ENCODE peak calls at places on chromosomes 13 and 19, in four cellular contexts. P is endothelial cell, U is PC-3, C is natural killer cell. M is an unnamed sample.

GRCh38 chr19:39341122-39341719 is 1.0 kb upstream of the SAMD4B start:
- DNase-seq in U (peak), P (peak), C (no peak), M (no peak)

GRCh38 chr13:75399168-75399878 is 82.6 kb downstream of the TBC1D4 start:
- DNase-seq in C (no peak), P (no peak), U (no peak), M (no peak)

GRCh38 chr13:52459668-52460067 is 4.4 kb downstream of the CKAP2 start:
- DNase-seq in C (no peak), P (no peak), U (peak), M (no peak)

GRCh38 chr19:35539314-35539713 is 6.1 kb downstream of the GAPDHS start:
- DNase-seq in U (no peak), C (no peak), P (no peak), M (no peak)

GRCh38 chr19:40357655-40358054 is 9.2 kb downstream of the PLD3 start:
- DNase-seq in U (no peak), C (no peak), P (no peak), M (no peak)

GRCh38 chr19:3507371-3508120 is 1.4 kb downstream of the FZR1 start:
- DNase-seq in C (no peak), P (no peak), U (peak), M (no peak)

GRCh38 chr19:9052894-9053293 is 34.0 kb upstream of the OR1M1 start:
- DNase-seq in C (no peak), P (no peak), U (no peak), M (no peak)

GRCh38 chr13:78601124-78601885 is 2.0 kb downstream of the POU4F1 start:
- DNase-seq in C (no peak), P (no peak), U (no peak), M (no peak)

GRCh38 chr19:3132971-3133792 is 2.7 kb upstream of the GNA15 start:
- DNase-seq in C (peak), P (no peak), U (no peak), M (peak)

GRCh38 chr19:15390814-15391213 is 11.2 kb upstream of the AKAP8 start:
- DNase-seq in U (no peak), P (no peak), C (no peak), M (no peak)

GRCh38 chr19:4867534-4868285 is at the start of gene PLIN3:
- DNase-seq in U (peak), P (peak), C (peak), M (peak)

GRCh38 chr13:42740753-42741152 is 40.6 kb upstream of the FAM216B start:
- DNase-seq in C (no peak), U (peak), P (no peak), M (no peak)

GRCh38 chr13:93480553-93481106 is 254.0 kb downstream of the GPC6 start:
- DNase-seq in C (no peak), U (peak), P (no peak), M (no peak)

GRCh38 chr13:73138276-73138950 is 79.6 kb downstream of the KLF5 start:
- DNase-seq in C (no peak), P (no peak), U (peak), M (no peak)

GRCh38 chr13:64909184-64909583 is 2321.0 kb downstream of the PCDH9 start:
- DNase-seq in P (no peak), U (no peak), C (no peak), M (no peak)

GRCh38 chr13:33322965-33323668 is 37.6 kb upstream of the STARD13 start:
- DNase-seq in P (no peak), U (no peak), C (no peak), M (no peak)

GRCh38 chr19:33431986-33432385 is 58.5 kb downstream of the CEBPG start:
- DNase-seq in U (no peak), C (no peak), P (no peak), M (no peak)

GRCh38 chr19:1767464-1767933 is 14.2 kb downstream of the ONECUT3 start:
- DNase-seq in P (peak), C (peak), U (peak), M (peak)

GRCh38 chr19:44142014-44142523 is 715 bp downstream of the ZNF234 start:
- DNase-seq in U (peak), P (peak), C (no peak), M (no peak)

GRCh38 chr13:94968757-94969086 is 256.4 kb upstream of the SOX21 start:
- DNase-seq in C (no peak), U (no peak), P (no peak), M (no peak)

GRCh38 chr13:94972262-94972661 is 259.9 kb upstream of the SOX21 start:
- DNase-seq in U (no peak), C (no peak), P (no peak), M (no peak)

GRCh38 chr13:94966380-94966779 is 254.0 kb upstream of the SOX21 start:
- DNase-seq in P (no peak), C (no peak), U (no peak), M (no peak)

GRCh38 chr13:94967183-94968039 is 255.1 kb upstream of the SOX21 start:
- DNase-seq in U (peak), C (no peak), P (peak), M (no peak)

DNA sequence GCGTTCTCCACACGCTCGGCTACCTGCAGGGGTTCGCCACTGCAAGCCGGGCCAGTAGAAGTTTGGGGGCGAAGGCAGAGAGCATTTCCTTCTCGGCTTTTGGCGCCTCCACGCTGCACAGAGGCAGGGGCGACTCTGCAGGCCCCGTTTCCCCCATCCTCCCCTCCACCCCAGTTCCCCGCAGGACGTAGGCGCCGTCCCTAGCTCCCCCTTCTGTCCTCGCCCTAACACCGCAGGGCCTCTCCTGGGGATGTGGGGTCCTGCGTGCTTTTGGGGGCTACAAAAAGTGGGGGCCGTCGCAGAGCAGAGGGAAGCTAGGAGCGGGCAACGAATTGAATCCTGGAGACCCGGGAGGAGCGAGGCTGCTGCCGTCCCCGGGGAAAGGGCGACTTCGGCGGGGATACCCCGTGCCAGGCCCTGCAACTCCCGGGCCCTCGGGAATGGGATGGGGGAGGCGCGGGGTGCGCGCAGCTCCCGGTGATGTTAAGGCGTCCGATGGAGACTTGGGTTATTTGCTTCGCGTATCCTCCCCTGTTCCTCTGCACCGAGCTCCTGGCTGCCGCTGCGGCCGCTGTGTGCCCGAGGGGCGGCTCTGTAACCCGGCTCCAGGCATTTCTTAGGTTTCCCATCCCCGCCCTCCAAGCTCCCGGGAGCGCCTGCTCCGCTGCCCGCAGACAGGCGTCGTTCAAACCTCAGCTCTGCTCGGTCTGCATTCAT is 255.9 kb upstream of the SOX21 start:
- DNase-seq in C (no peak), U (no peak), P (peak), M (no peak)
- TF ChIP-seq CTCF in C (no peak), U (no peak), P (no peak), M (no peak)

DNA sequence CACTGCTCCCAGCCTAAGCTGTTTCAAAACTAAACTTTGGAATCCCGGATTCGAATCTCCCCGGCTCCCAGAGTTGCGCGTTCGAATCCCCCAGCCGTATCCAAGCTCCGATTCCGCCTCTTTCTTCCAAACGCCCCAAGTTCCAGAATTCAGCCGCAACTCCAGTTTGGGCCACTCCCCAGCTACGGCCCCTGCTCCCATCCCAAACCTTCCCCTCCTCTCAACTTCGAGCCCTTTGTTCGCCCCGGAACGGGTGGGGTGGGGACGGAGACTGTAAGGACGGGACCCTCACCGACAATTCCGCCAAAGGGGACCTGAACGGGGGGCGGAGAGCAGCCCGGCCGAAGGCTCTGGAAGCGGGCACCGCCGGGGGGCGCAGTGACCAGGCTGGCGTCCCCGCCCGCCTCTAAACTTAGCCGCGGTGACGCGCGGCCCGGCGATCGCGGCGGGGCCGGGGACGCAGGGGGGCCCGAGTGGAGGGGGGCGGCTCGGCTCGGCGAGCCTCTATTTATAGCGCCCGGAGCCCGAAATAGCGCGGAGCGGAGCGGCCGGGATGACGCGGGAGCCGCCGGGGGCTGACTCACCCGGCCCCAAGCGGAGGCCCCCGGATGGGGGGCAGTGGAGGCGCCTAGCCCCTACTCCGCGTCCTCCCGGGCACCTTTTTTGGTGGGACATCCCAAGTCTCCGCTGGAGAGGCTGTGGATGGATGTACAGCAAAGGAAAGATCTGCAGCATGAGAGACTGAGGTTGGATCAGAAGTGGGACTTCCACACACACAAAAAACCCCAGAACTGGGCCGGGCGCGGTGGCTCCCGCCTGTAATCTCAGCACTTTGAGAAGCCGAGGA is 4.9 kb upstream of the ERCC1 start:
- DNase-seq in P (peak), C (peak), U (peak), M (no peak)
- TF ChIP-seq CTCF in P (peak), C (peak), U (peak), M (no peak)

GRCh38 chr19:46407891-46408426 is 5.4 kb downstream of the CCDC8 start:
- DNase-seq in C (no peak), U (no peak), P (no peak), M (no peak)

GRCh38 chr19:46408611-46409039 is 4.7 kb downstream of the CCDC8 start:
- DNase-seq in C (no peak), P (no peak), U (no peak), M (no peak)

GRCh38 chr19:46404039-46404883 is 9.1 kb downstream of the CCDC8 start:
- DNase-seq in C (no peak), U (peak), P (peak), M (no peak)

GRCh38 chr19:46402725-46403124 is 10.6 kb downstream of the CCDC8 start:
- DNase-seq in U (no peak), C (no peak), P (no peak), M (no peak)

GRCh38 chr19:46404884-46405658 is 8.3 kb downstream of the CCDC8 start:
- DNase-seq in U (peak), P (no peak), C (no peak), M (no peak)
- TF ChIP-seq CTCF in U (no peak), P (no peak), C (no peak), M (no peak)

GRCh38 chr13:98827449-98827848 is 75.0 kb upstream of the SLC15A1 start:
- DNase-seq in P (peak), C (no peak), U (no peak), M (no peak)
- TF ChIP-seq CTCF in P (no peak), C (no peak), U (no peak), M (no peak)

GRCh38 chr19:50290011-50290410 is 39.2 kb downstream of the KCNC3 start:
- DNase-seq in P (no peak), C (no peak), U (no peak), M (no peak)
- TF ChIP-seq CTCF in P (no peak), C (no peak), U (no peak), M (no peak)

GRCh38 chr13:113000575-113000974 is 31.6 kb downstream of the MCF2L start:
- DNase-seq in C (no peak), P (no peak), U (no peak), M (no peak)
- TF ChIP-seq CTCF in C (no peak), P (no peak), U (no peak), M (no peak)

DNA sequence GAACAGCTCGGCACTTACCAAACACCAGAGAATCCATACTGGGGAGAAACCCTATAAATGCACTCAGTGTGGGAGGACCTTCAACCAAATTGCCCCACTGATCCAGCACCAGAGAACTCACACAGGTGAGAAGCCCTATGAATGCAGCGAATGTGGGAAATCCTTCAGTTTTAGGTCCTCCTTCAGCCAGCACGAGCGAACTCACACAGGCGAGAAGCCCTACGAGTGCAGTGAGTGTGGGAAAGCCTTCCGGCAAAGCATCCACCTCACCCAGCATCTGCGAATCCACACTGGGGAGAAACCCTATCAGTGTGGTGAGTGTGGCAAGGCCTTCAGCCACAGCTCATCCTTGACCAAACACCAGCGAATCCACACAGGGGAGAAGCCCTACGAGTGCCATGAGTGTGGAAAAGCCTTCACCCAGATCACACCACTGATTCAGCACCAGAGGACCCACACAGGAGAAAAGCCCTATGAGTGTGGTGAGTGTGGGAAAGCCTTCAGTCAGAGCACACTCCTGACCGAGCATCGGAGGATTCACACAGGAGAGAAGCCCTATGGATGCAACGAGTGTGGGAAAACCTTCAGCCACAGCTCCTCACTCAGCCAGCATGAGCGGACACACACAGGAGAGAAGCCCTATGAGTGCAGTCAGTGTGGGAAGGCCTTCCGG is 8.3 kb downstream of the ZNF135 start:
- DNase-seq in C (no peak), U (no peak), P (no peak), M (no peak)
- TF ChIP-seq CTCF in C (no peak), U (no peak), P (no peak), M (no peak)

DNA sequence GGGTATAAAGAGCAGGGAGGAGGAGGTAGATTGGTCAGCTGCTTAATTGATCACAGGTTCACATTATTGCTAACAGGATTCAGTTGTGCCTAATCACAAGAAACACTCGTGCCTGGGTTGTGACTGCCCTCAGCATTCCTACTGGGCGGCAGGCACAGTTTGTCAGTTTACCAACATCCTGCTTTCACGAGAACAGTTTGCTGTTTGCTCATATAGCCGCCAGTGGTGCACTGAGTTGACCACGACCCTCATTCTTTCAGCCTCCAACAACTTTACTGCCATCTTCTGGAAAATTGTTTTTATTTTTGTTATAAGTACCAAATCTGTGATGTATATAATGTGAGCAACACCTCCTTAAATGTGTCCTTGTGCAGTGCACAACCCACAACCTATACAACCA is 16.2 kb upstream of the IFT88 start:
- DNase-seq in P (no peak), U (peak), C (no peak), M (no peak)
- TF ChIP-seq CTCF in P (no peak), U (peak), C (no peak), M (no peak)

GRCh38 chr19:49475995-49476880 is 2.2 kb downstream of the FLT3LG start:
- DNase-seq in C (no peak), P (peak), U (no peak), M (no peak)
- TF ChIP-seq CTCF in C (peak), P (peak), U (peak), M (no peak)